ENCODE peak calls at places on chromosomes 11 and 22, in six cellular contexts. V is T-helper 2 cell, Q is HTR-8/SVneo, B is astrocyte of the cerebellum, Z is aorta, C is GM20000. L is an unnamed sample.

GRCh38 chr22:42937164-42937854 is 77.6 kb downstream of the PACSIN2 start:
- DNase-seq in C (peak), Q (peak), V (peak), B (peak), Z (peak), L (peak)

GRCh38 chr11:117950999-117951961 is 22.1 kb upstream of the TMPRSS13 start:
- DNase-seq in Z (no peak), Q (no peak), B (no peak), C (no peak), V (peak), L (peak)

GRCh38 chr11:225734-226453 is 10.2 kb downstream of the SIRT3 start:
- DNase-seq in B (no peak), C (no peak), Z (no peak), Q (no peak), V (no peak), L (no peak)

GRCh38 chr22:41308054-41308453 is 6.7 kb downstream of the ZC3H7B start:
- DNase-seq in Z (no peak), C (no peak), B (no peak), Q (peak), V (no peak), L (no peak)

GRCh38 chr11:118843518-118843917 is 40.2 kb upstream of the CXCR5 start:
- DNase-seq in V (no peak), Z (no peak), C (no peak), Q (no peak), B (no peak), L (no peak)

GRCh38 chr22:33715626-33716025 is 204.7 kb downstream of the LARGE1 start:
- DNase-seq in V (no peak), C (no peak), Z (no peak), Q (no peak), B (no peak), L (no peak)

GRCh38 chr11:46889689-46890475 is 28.5 kb downstream of the LRP4 start:
- DNase-seq in Z (peak), B (peak), Q (peak), V (peak), C (peak), L (peak)

GRCh38 chr11:2793781-2794418 is 91.7 kb downstream of the CDKN1C start:
- DNase-seq in C (no peak), Z (peak), B (no peak), V (no peak), Q (no peak), L (no peak)

GRCh38 chr22:41048791-41049717 is 43.3 kb upstream of the EP300 start:
- DNase-seq in C (no peak), V (no peak), B (peak), Z (peak), Q (peak), L (no peak)

GRCh38 chr22:21818487-21819182 is 48.8 kb downstream of the MAPK1 start:
- DNase-seq in B (no peak), C (no peak), Q (no peak), V (no peak), Z (no peak), L (no peak)

GRCh38 chr11:130623909-130624668 is 175.6 kb downstream of the ADAMTS15 start:
- DNase-seq in B (no peak), V (no peak), Z (no peak), C (no peak), Q (no peak), L (no peak)

GRCh38 chr22:20748820-20749428 is 25.0 kb upstream of the SERPIND1 start:
- DNase-seq in C (peak), B (peak), Q (no peak), Z (no peak), V (no peak), L (peak)

GRCh38 chr11:14095882-14096281 is 133.4 kb downstream of the SPON1 start:
- DNase-seq in B (no peak), Q (no peak), Z (no peak), V (no peak), C (no peak), L (no peak)

GRCh38 chr11:112300094-112300786 is 39.6 kb upstream of the PLET1 start:
- DNase-seq in B (no peak), V (no peak), Q (no peak), C (no peak), Z (no peak), L (no peak)

GRCh38 chr11:130553306-130553705 is 104.9 kb downstream of the ADAMTS15 start:
- DNase-seq in Q (no peak), C (no peak), V (no peak), B (peak), Z (no peak), L (no peak)

GRCh38 chr11:87150936-87151335 is 113.2 kb downstream of the TMEM135 start:
- DNase-seq in C (no peak), B (no peak), Q (no peak), Z (no peak), V (no peak), L (no peak)

GRCh38 chr11:561148-562003 is 606 bp downstream of the RASSF7 start:
- DNase-seq in C (peak), Q (peak), Z (no peak), V (no peak), B (no peak), L (no peak)

GRCh38 chr11:117195761-117196160 is 3.4 kb upstream of the TAGLN start:
- DNase-seq in Z (no peak), C (no peak), Q (no peak), V (no peak), B (no peak), L (no peak)

GRCh38 chr22:47169801-47170140 is 407.3 kb downstream of the TBC1D22A start:
- DNase-seq in C (no peak), Q (no peak), Z (peak), V (no peak), B (no peak), L (no peak)

GRCh38 chr22:26485013-26485412 is 1.3 kb downstream of the SRRD start:
- DNase-seq in Z (no peak), V (no peak), Q (no peak), C (no peak), B (no peak), L (no peak)

GRCh38 chr11:119651802-119652584 is 77.0 kb downstream of the NECTIN1 start:
- DNase-seq in C (no peak), V (no peak), Z (no peak), B (no peak), Q (peak), L (no peak)

GRCh38 chr11:2315395-2316168 is 13.8 kb downstream of the TSPAN32 start:
- DNase-seq in C (no peak), Z (peak), B (no peak), Q (no peak), V (no peak), L (no peak)

L was measured in germinal center.